ENCODE peak calls at places on chromosome 6, in five cellular contexts. Q is CD8-positive, alpha-beta T cell; V is breast epithelium; U is nephron progenitor cell; K is pancreas. C is an unnamed sample.
A peak's percentile ranks its signal among the peaks of the same experiment; 100 is the strongest.

GRCh38 chr6:23349521-23350147 is 776.4 kb upstream of the NRSN1 start:
- DNase-seq in U (no peak), Q (no peak), K (no peak), V (no peak), C (no peak)

GRCh38 chr6:978937-979685 is 286.2 kb upstream of the EXOC2 start:
- DNase-seq in V (no peak), Q (no peak), U (no peak), K (no peak), C (no peak)

GRCh38 chr6:156731436-156731835 is 45.7 kb upstream of the ARID1B start:
- DNase-seq in K (no peak), Q (no peak), V (no peak), U (no peak), C (no peak)

GRCh38 chr6:35049885-35050284 is 91.3 kb downstream of the TCP11 start:
- DNase-seq in Q (no peak), U (no peak), V (no peak), K (no peak), C (peak; percentile 26)

GRCh38 chr6:135159531-135159930 is 21.6 kb upstream of the MYB start:
- DNase-seq in K (no peak), V (no peak), Q (no peak), U (no peak), C (no peak)

GRCh38 chr6:3911130-3911529 is 62.0 kb downstream of the FAM50B start:
- DNase-seq in Q (no peak), V (no peak), K (no peak), U (no peak), C (no peak)

GRCh38 chr6:4291453-4292403 is 156.4 kb upstream of the ECI2 start:
- DNase-seq in K (no peak), Q (no peak), V (no peak), U (no peak), C (no peak)

GRCh38 chr6:39189915-39190544 is 39.2 kb downstream of the KCNK5 start:
- DNase-seq in Q (no peak), U (peak; percentile 51), K (peak; percentile 74), V (no peak), C (no peak)

GRCh38 chr6:139982652-139983051 is 608.2 kb upstream of the CITED2 start:
- DNase-seq in V (no peak), U (no peak), K (no peak), Q (no peak), C (no peak)

GRCh38 chr6:168007592-168008338 is 10.3 kb downstream of the KIF25 start:
- DNase-seq in U (no peak), Q (no peak), K (no peak), V (peak; percentile 76), C (no peak)

GRCh38 chr6:153599901-153600300 is 439.1 kb upstream of the OPRM1 start:
- DNase-seq in Q (no peak), K (no peak), U (no peak), V (no peak), C (no peak)

GRCh38 chr6:107179004-107179403 is 63.7 kb upstream of the BEND3 start:
- DNase-seq in U (no peak), K (no peak), Q (no peak), V (no peak), C (no peak)

GRCh38 chr6:39365281-39366074 is 43.0 kb upstream of the KCNK16 start:
- DNase-seq in Q (no peak), U (no peak), K (no peak), V (no peak), C (no peak)

GRCh38 chr6:13624871-13625288 is 9.7 kb downstream of the NOL7 start:
- DNase-seq in K (no peak), Q (no peak), U (no peak), V (no peak), C (no peak)

GRCh38 chr6:169445661-169446581 is 192.3 kb upstream of the THBS2 start:
- DNase-seq in Q (no peak), U (no peak), K (no peak), V (no peak), C (no peak)

GRCh38 chr6:139538366-139538765 is 163.9 kb upstream of the CITED2 start:
- DNase-seq in K (no peak), U (no peak), Q (no peak), V (no peak), C (no peak)

GRCh38 chr6:88165087-88165876 is 865 bp downstream of the CNR1 start:
- DNase-seq in Q (no peak), U (no peak), V (no peak), K (no peak), C (no peak)

GRCh38 chr6:107820571-107821261 is 3.4 kb downstream of the SCML4 start:
- DNase-seq in K (no peak), U (no peak), V (no peak), Q (peak; percentile 15), C (no peak)

GRCh38 chr6:49548613-49549304 is 1.7 kb upstream of the C6orf141 start:
- DNase-seq in V (no peak), Q (no peak), K (no peak), U (no peak), C (no peak)

GRCh38 chr6:162032620-162033019 is 694.9 kb downstream of the PRKN start:
- DNase-seq in K (no peak), Q (no peak), U (no peak), V (no peak), C (no peak)

GRCh38 chr6:64733433-64733832 is 973.6 kb downstream of the EYS start:
- DNase-seq in Q (no peak), V (no peak), K (no peak), U (no peak), C (no peak)

GRCh38 chr6:41161851-41162552 is 914 bp downstream of the TREM2 start:
- DNase-seq in V (no peak), U (no peak), K (no peak), Q (no peak), C (no peak)

GRCh38 chr6:11450061-11450460 is 87.5 kb upstream of the TMEM170B start:
- DNase-seq in U (no peak), Q (no peak), V (no peak), K (no peak), C (no peak)

GRCh38 chr6:137543114-137543513 is 48.9 kb upstream of the OLIG3 start:
- DNase-seq in Q (no peak), U (no peak), K (no peak), V (no peak), C (no peak)

GRCh38 chr6:125983246-125983945 is 2.9 kb upstream of the TRMT11 start:
- DNase-seq in Q (no peak), V (no peak), K (no peak), U (no peak), C (no peak)

GRCh38 chr6:53951383-53951782 is 156.6 kb downstream of the LRRC1 start:
- DNase-seq in V (no peak), U (no peak), K (no peak), Q (no peak), C (no peak)

GRCh38 chr6:124984668-124985338 is 22.6 kb downstream of the RNF217 start:
- DNase-seq in U (no peak), Q (no peak), V (no peak), K (no peak), C (no peak)

GRCh38 chr6:75427342-75427741 is 66.3 kb downstream of the FILIP1 start:
- DNase-seq in K (no peak), U (no peak), Q (no peak), V (no peak), C (no peak)

GRCh38 chr6:3664641-3665041 is 86.9 kb downstream of the PXDC1 start:
- DNase-seq in V (peak; percentile 22), Q (no peak), K (no peak), U (peak; percentile 23), C (no peak)

GRCh38 chr6:157233686-157234085 is 89.6 kb downstream of the TMEM242 start:
- DNase-seq in V (no peak), U (no peak), Q (no peak), K (no peak), C (no peak)

GRCh38 chr6:28511628-28512300 is 3.8 kb downstream of the GPX6 start:
- DNase-seq in K (peak; percentile 42), V (no peak), U (no peak), Q (no peak), C (no peak)

GRCh38 chr6:30002871-30003270 is 58.2 kb upstream of the POLR1H start:
- DNase-seq in U (no peak), K (no peak), Q (no peak), V (no peak), C (no peak)

GRCh38 chr6:82705579-82705978 is 342.0 kb downstream of the TPBG start:
- DNase-seq in Q (no peak), K (no peak), V (no peak), U (no peak), C (no peak)

GRCh38 chr6:24357336-24358218 is at the start of gene DCDC2:
- DNase-seq in Q (no peak), U (peak; percentile 20), K (peak; percentile 96), V (peak; percentile 66), C (no peak)

GRCh38 chr6:71724456-71725180 is 161.7 kb upstream of the RIMS1 start:
- DNase-seq in U (no peak), V (no peak), Q (no peak), K (no peak), C (no peak)

DNA sequence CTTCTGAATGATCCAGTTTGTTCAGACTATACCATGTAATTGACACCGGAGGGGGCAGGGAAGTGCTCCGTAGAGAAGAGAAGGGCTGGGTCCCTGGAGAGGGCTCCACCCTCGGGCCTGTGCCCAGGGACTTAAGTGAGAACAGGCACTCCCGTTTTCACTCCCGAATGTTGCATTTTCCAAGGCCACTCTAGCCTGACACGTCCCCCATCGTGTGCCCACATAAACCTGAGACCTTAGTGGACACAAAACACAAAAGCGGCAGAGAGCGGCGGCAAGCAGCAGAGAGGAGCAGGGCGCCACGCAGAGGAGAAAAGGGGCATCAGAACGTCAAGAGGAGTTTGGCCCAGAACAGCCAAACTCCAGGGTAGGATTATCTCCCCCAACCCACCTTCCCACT is 1405.1 kb downstream of the GRIK2 start:
- DNase-seq in V (no peak), Q (no peak), U (peak; percentile 35), K (peak; percentile 19), C (no peak)
- TF ChIP-seq CTCF in V (no peak), Q (no peak), U (peak; percentile 40), K (no peak), C (no peak)

GRCh38 chr6:150005761-150006651 is 19.3 kb downstream of the RAET1L start:
- DNase-seq in V (no peak), U (no peak), K (peak; percentile 51), Q (no peak), C (no peak)

GRCh38 chr6:150004101-150004782 is 21.1 kb downstream of the RAET1L start:
- DNase-seq in U (no peak), V (no peak), K (peak; percentile 29), Q (peak; percentile 29), C (no peak)

GRCh38 chr6:150002710-150003109 is 22.6 kb downstream of the RAET1L start:
- DNase-seq in U (no peak), K (no peak), V (no peak), Q (no peak), C (no peak)

GRCh38 chr6:150006961-150007464 is 18.3 kb downstream of the RAET1L start:
- DNase-seq in K (no peak), V (no peak), U (peak; percentile 45), Q (no peak), C (no peak)

GRCh38 chr6:150004783-150005717 is 20.3 kb downstream of the RAET1L start:
- DNase-seq in V (peak; percentile 84), U (peak; percentile 96), K (peak; percentile 97), Q (peak; percentile 71), C (peak; percentile 85)
- TF ChIP-seq CTCF in V (no peak), U (no peak), K (no peak), Q (no peak), C (no peak)

GRCh38 chr6:101395345-101395744 is 1.8 kb downstream of the GRIK2 start:
- DNase-seq in K (no peak), U (no peak), V (no peak), Q (no peak), C (no peak)
- TF ChIP-seq CTCF in K (no peak), U (no peak), V (no peak), Q (no peak), C (no peak)

GRCh38 chr6:15526129-15526764 is 136.6 kb downstream of the DTNBP1 start:
- DNase-seq in K (no peak), U (no peak), Q (no peak), V (no peak), C (no peak)
- TF ChIP-seq CTCF in K (no peak), U (no peak), Q (no peak), V (no peak), C (no peak)

C was measured in CD14-positive monocyte.